ENCODE peak calls at places on chromosome 1, in seven cellular contexts. One of them, this sample, is unnamed.

GRCh38 chr1:9196129-9197040 is 38.2 kb upstream of the H6PD start:
- DNase-seq in natural killer cell: peak
- DNase-seq in Calu3: peak
- DNase-seq in IMR-90: peak
- DNase-seq in hepatocyte: peak
- DNase-seq in endothelial cell: peak
- DNase-seq in CD8-positive, alpha-beta T cell: peak
- DNase-seq in this sample: no peak

GRCh38 chr1:85366391-85366790 is 90.0 kb upstream of the BCL10 start:
- DNase-seq in CD8-positive, alpha-beta T cell: no peak
- DNase-seq in Calu3: no peak
- DNase-seq in natural killer cell: no peak
- DNase-seq in endothelial cell: no peak
- DNase-seq in hepatocyte: no peak
- DNase-seq in IMR-90: peak
- DNase-seq in this sample: no peak

GRCh38 chr1:184947497-184948256 is 26.6 kb downstream of the NIBAN1 start:
- DNase-seq in natural killer cell: no peak
- DNase-seq in CD8-positive, alpha-beta T cell: no peak
- DNase-seq in endothelial cell: no peak
- DNase-seq in hepatocyte: no peak
- DNase-seq in Calu3: no peak
- DNase-seq in IMR-90: no peak
- DNase-seq in this sample: no peak

GRCh38 chr1:219917851-219918466 is 10.4 kb downstream of the SLC30A10 start:
- DNase-seq in hepatocyte: peak
- DNase-seq in endothelial cell: no peak
- DNase-seq in IMR-90: no peak
- DNase-seq in Calu3: peak
- DNase-seq in CD8-positive, alpha-beta T cell: no peak
- DNase-seq in natural killer cell: no peak
- DNase-seq in this sample: no peak

GRCh38 chr1:45552309-45552708 is 1.7 kb downstream of the AKR1A1 start:
- DNase-seq in IMR-90: no peak
- DNase-seq in Calu3: no peak
- DNase-seq in natural killer cell: no peak
- DNase-seq in hepatocyte: peak
- DNase-seq in CD8-positive, alpha-beta T cell: no peak
- DNase-seq in endothelial cell: no peak
- DNase-seq in this sample: no peak

GRCh38 chr1:235867903-235868469 is 1.3 kb upstream of the LYST start:
- DNase-seq in hepatocyte: no peak
- DNase-seq in Calu3: no peak
- DNase-seq in natural killer cell: peak
- DNase-seq in IMR-90: no peak
- DNase-seq in endothelial cell: no peak
- DNase-seq in CD8-positive, alpha-beta T cell: peak
- DNase-seq in this sample: no peak

GRCh38 chr1:54697896-54698295 is 17.8 kb upstream of the TTC4 start:
- DNase-seq in CD8-positive, alpha-beta T cell: no peak
- DNase-seq in Calu3: no peak
- DNase-seq in IMR-90: no peak
- DNase-seq in natural killer cell: no peak
- DNase-seq in hepatocyte: no peak
- DNase-seq in endothelial cell: no peak
- DNase-seq in this sample: no peak

GRCh38 chr1:69290266-69290665 is 277.5 kb upstream of the LRRC7 start:
- DNase-seq in natural killer cell: no peak
- DNase-seq in hepatocyte: no peak
- DNase-seq in CD8-positive, alpha-beta T cell: no peak
- DNase-seq in endothelial cell: no peak
- DNase-seq in IMR-90: no peak
- DNase-seq in Calu3: no peak
- DNase-seq in this sample: no peak

GRCh38 chr1:185412385-185413074 is 95.5 kb upstream of the IVNS1ABP start:
- DNase-seq in natural killer cell: no peak
- DNase-seq in Calu3: no peak
- DNase-seq in hepatocyte: no peak
- DNase-seq in IMR-90: no peak
- DNase-seq in endothelial cell: no peak
- DNase-seq in CD8-positive, alpha-beta T cell: no peak
- DNase-seq in this sample: no peak

GRCh38 chr1:244349103-244349531 is 102.6 kb downstream of the ADSS2 start:
- DNase-seq in CD8-positive, alpha-beta T cell: no peak
- DNase-seq in IMR-90: peak
- DNase-seq in hepatocyte: no peak
- DNase-seq in natural killer cell: no peak
- DNase-seq in Calu3: peak
- DNase-seq in endothelial cell: no peak
- DNase-seq in this sample: no peak

GRCh38 chr1:230773396-230774033 is 26.3 kb downstream of the CAPN9 start:
- DNase-seq in hepatocyte: no peak
- DNase-seq in natural killer cell: no peak
- DNase-seq in IMR-90: no peak
- DNase-seq in CD8-positive, alpha-beta T cell: no peak
- DNase-seq in Calu3: no peak
- DNase-seq in endothelial cell: no peak
- DNase-seq in this sample: no peak

GRCh38 chr1:114328505-114328904 is 174.8 kb upstream of the SYT6 start:
- DNase-seq in Calu3: no peak
- DNase-seq in natural killer cell: no peak
- DNase-seq in hepatocyte: no peak
- DNase-seq in CD8-positive, alpha-beta T cell: no peak
- DNase-seq in IMR-90: no peak
- DNase-seq in endothelial cell: no peak
- DNase-seq in this sample: no peak

GRCh38 chr1:208499021-208499420 is 254.8 kb upstream of the PLXNA2 start:
- DNase-seq in IMR-90: no peak
- DNase-seq in CD8-positive, alpha-beta T cell: no peak
- DNase-seq in hepatocyte: no peak
- DNase-seq in endothelial cell: no peak
- DNase-seq in natural killer cell: no peak
- DNase-seq in Calu3: no peak
- DNase-seq in this sample: no peak

GRCh38 chr1:22739648-22740385 is 29.2 kb downstream of the EPHB2 start:
- DNase-seq in endothelial cell: no peak
- DNase-seq in natural killer cell: no peak
- DNase-seq in Calu3: no peak
- DNase-seq in hepatocyte: peak
- DNase-seq in CD8-positive, alpha-beta T cell: no peak
- DNase-seq in IMR-90: peak
- DNase-seq in this sample: no peak

GRCh38 chr1:225911207-225912130 is 12.6 kb downstream of the PYCR2 start:
- DNase-seq in Calu3: peak
- DNase-seq in natural killer cell: peak
- DNase-seq in endothelial cell: peak
- DNase-seq in IMR-90: peak
- DNase-seq in hepatocyte: peak
- DNase-seq in CD8-positive, alpha-beta T cell: peak
- DNase-seq in this sample: no peak

GRCh38 chr1:151536499-151536898 is 3.6 kb upstream of the TUFT1 start:
- DNase-seq in CD8-positive, alpha-beta T cell: no peak
- DNase-seq in hepatocyte: no peak
- DNase-seq in endothelial cell: no peak
- DNase-seq in Calu3: no peak
- DNase-seq in natural killer cell: no peak
- DNase-seq in IMR-90: no peak
- DNase-seq in this sample: no peak

GRCh38 chr1:156586892-156587477 is 4.6 kb upstream of the NAXE start:
- DNase-seq in natural killer cell: no peak
- DNase-seq in endothelial cell: no peak
- DNase-seq in CD8-positive, alpha-beta T cell: no peak
- DNase-seq in hepatocyte: no peak
- DNase-seq in IMR-90: no peak
- DNase-seq in Calu3: no peak
- DNase-seq in this sample: no peak

GRCh38 chr1:179145521-179145920 is 63.7 kb downstream of the TOR3A start:
- DNase-seq in Calu3: no peak
- DNase-seq in hepatocyte: no peak
- DNase-seq in IMR-90: no peak
- DNase-seq in endothelial cell: no peak
- DNase-seq in CD8-positive, alpha-beta T cell: no peak
- DNase-seq in natural killer cell: no peak
- DNase-seq in this sample: no peak

GRCh38 chr1:193520472-193520871 is 334.1 kb upstream of the B3GALT2 start:
- DNase-seq in natural killer cell: no peak
- DNase-seq in endothelial cell: no peak
- DNase-seq in Calu3: no peak
- DNase-seq in CD8-positive, alpha-beta T cell: no peak
- DNase-seq in IMR-90: no peak
- DNase-seq in hepatocyte: no peak
- DNase-seq in this sample: no peak

GRCh38 chr1:50237081-50237480 is 128.4 kb downstream of the ELAVL4 start:
- DNase-seq in endothelial cell: no peak
- DNase-seq in hepatocyte: no peak
- DNase-seq in natural killer cell: no peak
- DNase-seq in IMR-90: no peak
- DNase-seq in Calu3: no peak
- DNase-seq in CD8-positive, alpha-beta T cell: no peak
- DNase-seq in this sample: no peak

GRCh38 chr1:16617778-16618580 is 4.6 kb upstream of the NBPF1 start:
- DNase-seq in endothelial cell: no peak
- DNase-seq in CD8-positive, alpha-beta T cell: peak
- DNase-seq in IMR-90: no peak
- DNase-seq in natural killer cell: no peak
- DNase-seq in Calu3: no peak
- DNase-seq in hepatocyte: no peak
- DNase-seq in this sample: peak

GRCh38 chr1:234375672-234376071 is 2.4 kb downstream of the COA6 start:
- DNase-seq in natural killer cell: no peak
- DNase-seq in IMR-90: no peak
- DNase-seq in Calu3: no peak
- DNase-seq in endothelial cell: no peak
- DNase-seq in hepatocyte: no peak
- DNase-seq in CD8-positive, alpha-beta T cell: no peak
- DNase-seq in this sample: no peak

GRCh38 chr1:55483523-55483922 is 268.4 kb upstream of the USP24 start:
- DNase-seq in natural killer cell: no peak
- DNase-seq in Calu3: no peak
- DNase-seq in CD8-positive, alpha-beta T cell: no peak
- DNase-seq in IMR-90: no peak
- DNase-seq in endothelial cell: no peak
- DNase-seq in hepatocyte: no peak
- DNase-seq in this sample: no peak

GRCh38 chr1:91894036-91894761 is 8.2 kb upstream of the TGFBR3 start:
- DNase-seq in hepatocyte: no peak
- DNase-seq in Calu3: no peak
- DNase-seq in CD8-positive, alpha-beta T cell: no peak
- DNase-seq in natural killer cell: no peak
- DNase-seq in IMR-90: peak
- DNase-seq in endothelial cell: no peak
- DNase-seq in this sample: no peak

GRCh38 chr1:24203404-24203803 is 16.3 kb upstream of the IFNLR1 start:
- DNase-seq in IMR-90: no peak
- DNase-seq in hepatocyte: no peak
- DNase-seq in CD8-positive, alpha-beta T cell: peak
- DNase-seq in endothelial cell: no peak
- DNase-seq in Calu3: peak
- DNase-seq in natural killer cell: no peak
- DNase-seq in this sample: no peak

GRCh38 chr1:24202987-24203386 is 15.9 kb upstream of the IFNLR1 start:
- DNase-seq in Calu3: no peak
- DNase-seq in natural killer cell: no peak
- DNase-seq in endothelial cell: no peak
- DNase-seq in hepatocyte: no peak
- DNase-seq in IMR-90: no peak
- DNase-seq in CD8-positive, alpha-beta T cell: no peak
- DNase-seq in this sample: no peak

GRCh38 chr1:24202556-24202955 is 15.5 kb upstream of the IFNLR1 start:
- DNase-seq in CD8-positive, alpha-beta T cell: no peak
- DNase-seq in natural killer cell: no peak
- DNase-seq in IMR-90: no peak
- DNase-seq in Calu3: no peak
- DNase-seq in hepatocyte: no peak
- DNase-seq in endothelial cell: no peak
- DNase-seq in this sample: no peak

GRCh38 chr1:24204116-24204515 is 17.0 kb upstream of the IFNLR1 start:
- DNase-seq in IMR-90: no peak
- DNase-seq in endothelial cell: no peak
- DNase-seq in hepatocyte: no peak
- DNase-seq in Calu3: no peak
- DNase-seq in natural killer cell: no peak
- DNase-seq in CD8-positive, alpha-beta T cell: no peak
- DNase-seq in this sample: no peak

DNA sequence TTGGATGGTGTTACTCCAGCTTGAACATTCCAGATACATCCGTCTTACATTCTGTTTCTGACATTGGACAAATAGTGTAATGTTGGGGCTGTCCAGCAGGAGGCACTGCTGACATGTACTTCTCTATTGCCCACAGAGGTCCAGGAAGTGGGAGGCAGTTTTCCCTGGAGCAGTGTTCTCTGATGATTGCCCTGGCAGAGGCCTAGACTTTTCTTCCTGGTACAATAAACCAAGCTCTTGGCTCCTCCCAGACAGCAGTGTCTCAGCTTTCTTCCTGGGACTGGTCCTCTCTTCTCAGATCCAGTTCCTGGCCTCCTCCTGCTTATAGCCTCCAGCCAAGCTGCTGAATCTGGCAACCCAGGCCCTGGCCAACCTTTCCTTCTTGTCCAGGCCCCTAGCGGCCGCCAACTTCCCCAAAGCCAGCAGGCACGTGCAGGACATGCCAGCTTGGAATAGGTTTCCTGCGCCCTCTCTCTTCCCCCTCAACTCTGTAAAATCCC is 14.9 kb upstream of the IFNLR1 start:
- DNase-seq in CD8-positive, alpha-beta T cell: peak
- DNase-seq in endothelial cell: peak
- DNase-seq in IMR-90: peak
- DNase-seq in hepatocyte: peak
- DNase-seq in natural killer cell: peak
- DNase-seq in Calu3: peak
- DNase-seq in this sample: peak
- TF ChIP-seq CTCF in CD8-positive, alpha-beta T cell: peak
- TF ChIP-seq CTCF in endothelial cell: peak
- TF ChIP-seq CTCF in IMR-90: peak
- TF ChIP-seq CTCF in hepatocyte: peak
- TF ChIP-seq CTCF in natural killer cell: peak
- TF ChIP-seq CTCF in Calu3: peak
- TF ChIP-seq CTCF in this sample: peak

GRCh38 chr1:37028981-37029617 is 5.2 kb downstream of the GRIK3 start:
- DNase-seq in CD8-positive, alpha-beta T cell: no peak
- DNase-seq in natural killer cell: no peak
- DNase-seq in endothelial cell: no peak
- DNase-seq in Calu3: no peak
- DNase-seq in hepatocyte: no peak
- DNase-seq in IMR-90: no peak
- DNase-seq in this sample: no peak
- TF ChIP-seq CTCF in CD8-positive, alpha-beta T cell: no peak
- TF ChIP-seq CTCF in natural killer cell: no peak
- TF ChIP-seq CTCF in endothelial cell: no peak
- TF ChIP-seq CTCF in Calu3: no peak
- TF ChIP-seq CTCF in hepatocyte: no peak
- TF ChIP-seq CTCF in IMR-90: no peak
- TF ChIP-seq CTCF in this sample: peak

GRCh38 chr1:14138627-14139026 is 438.6 kb downstream of the PRDM2 start:
- DNase-seq in Calu3: no peak
- DNase-seq in hepatocyte: no peak
- DNase-seq in natural killer cell: no peak
- DNase-seq in IMR-90: no peak
- DNase-seq in CD8-positive, alpha-beta T cell: no peak
- DNase-seq in endothelial cell: no peak
- DNase-seq in this sample: no peak
- TF ChIP-seq CTCF in Calu3: no peak
- TF ChIP-seq CTCF in hepatocyte: peak
- TF ChIP-seq CTCF in natural killer cell: no peak
- TF ChIP-seq CTCF in IMR-90: no peak
- TF ChIP-seq CTCF in CD8-positive, alpha-beta T cell: no peak
- TF ChIP-seq CTCF in endothelial cell: no peak
- TF ChIP-seq CTCF in this sample: no peak

GRCh38 chr1:6280761-6281451 is 20.0 kb upstream of the GPR153 start:
- DNase-seq in endothelial cell: peak
- DNase-seq in IMR-90: no peak
- DNase-seq in hepatocyte: no peak
- DNase-seq in Calu3: no peak
- DNase-seq in natural killer cell: no peak
- DNase-seq in CD8-positive, alpha-beta T cell: no peak
- DNase-seq in this sample: no peak
- TF ChIP-seq CTCF in endothelial cell: peak
- TF ChIP-seq CTCF in IMR-90: peak
- TF ChIP-seq CTCF in hepatocyte: no peak
- TF ChIP-seq CTCF in Calu3: no peak
- TF ChIP-seq CTCF in natural killer cell: no peak
- TF ChIP-seq CTCF in CD8-positive, alpha-beta T cell: no peak
- TF ChIP-seq CTCF in this sample: peak